ENCODE peak calls at places on chromosomes 12 and 14, in six cellular contexts. I is CD8-positive, alpha-beta T cell; W is iPS-NIHi11; U is A549; X is esophagus squamous epithelium; S is M059J. G is an unnamed sample.
A peak's percentile ranks its signal among the peaks of the same experiment; 100 is the strongest.

GRCh38 chr14:23066368-23066767 is 9.0 kb upstream of the CDH24 start:
- DNase-seq in U (no peak), I (no peak), S (no peak), W (no peak), X (no peak), G (peak; percentile 11)

GRCh38 chr12:55745361-55746146 is 2.6 kb downstream of the GDF11 start:
- DNase-seq in X (no peak), U (no peak), I (no peak), S (no peak), W (peak; percentile 68), G (no peak)

GRCh38 chr14:61280526-61281185 is 482 bp downstream of the TMEM30B start:
- DNase-seq in S (no peak), X (no peak), I (peak; percentile 63), U (peak; percentile 84), W (peak; percentile 58), G (peak; percentile 79)

GRCh38 chr12:88947486-88948043 is 367.3 kb upstream of the KITLG start:
- DNase-seq in I (no peak), W (no peak), X (no peak), S (no peak), U (no peak), G (no peak)

GRCh38 chr12:105257321-105257728 is 21.4 kb upstream of the APPL2 start:
- DNase-seq in I (no peak), U (peak; percentile 49), S (peak; percentile 95), W (no peak), X (no peak), G (no peak)

GRCh38 chr12:67649165-67650126 is 901 bp downstream of the DYRK2 start:
- DNase-seq in S (peak; percentile 35), X (no peak), U (no peak), I (no peak), W (peak; percentile 56), G (peak; percentile 65)

GRCh38 chr12:49244161-49244560 is 20.7 kb upstream of the TUBA1C start:
- DNase-seq in W (no peak), U (no peak), X (no peak), S (peak; percentile 74), I (no peak), G (no peak)

GRCh38 chr12:130552483-130552996 is 163.6 kb downstream of the RIMBP2 start:
- DNase-seq in X (no peak), S (no peak), W (peak; percentile 45), I (no peak), U (no peak), G (no peak)

GRCh38 chr12:99745895-99746294 is 98.3 kb downstream of the GARIN6 start:
- DNase-seq in S (no peak), I (no peak), U (no peak), X (no peak), W (no peak), G (no peak)

GRCh38 chr14:103727313-103728000 is 11.8 kb downstream of the ZFYVE21 start:
- DNase-seq in X (no peak), I (no peak), W (no peak), S (no peak), U (no peak), G (no peak)

GRCh38 chr14:75559045-75559444 is 19.4 kb upstream of the FLVCR2 start:
- DNase-seq in S (no peak), U (no peak), W (no peak), X (no peak), I (no peak), G (no peak)

GRCh38 chr14:95784137-95784536 is 70.2 kb upstream of the TCL1A start:
- DNase-seq in X (no peak), U (no peak), S (peak; percentile 8), W (peak; percentile 73), I (no peak), G (no peak)

GRCh38 chr12:23674064-23674463 is 275.4 kb downstream of the SOX5 start:
- DNase-seq in X (no peak), W (no peak), I (no peak), S (no peak), U (no peak), G (no peak)

GRCh38 chr12:14920475-14921126 is 17.7 kb downstream of the ERP27 start:
- DNase-seq in W (no peak), X (no peak), I (no peak), S (no peak), U (no peak), G (no peak)

GRCh38 chr14:61034416-61035100 is 53.5 kb downstream of the SLC38A6 start:
- DNase-seq in S (no peak), U (no peak), I (no peak), X (no peak), W (no peak), G (no peak)

GRCh38 chr12:54641554-54641953 is 6.6 kb downstream of the DCD start:
- DNase-seq in U (no peak), W (no peak), S (no peak), X (no peak), I (no peak), G (no peak)

GRCh38 chr14:56715938-56716337 is 94.3 kb downstream of the OTX2 start:
- DNase-seq in W (no peak), S (no peak), I (no peak), X (no peak), U (no peak), G (no peak)

GRCh38 chr14:96176275-96176674 is 28.4 kb upstream of the BDKRB2 start:
- DNase-seq in U (no peak), S (peak; percentile 58), W (no peak), I (no peak), X (no peak), G (no peak)

GRCh38 chr12:27999521-27999920 is 27.0 kb upstream of the PTHLH start:
- DNase-seq in S (peak; percentile 72), X (no peak), I (no peak), U (no peak), W (no peak), G (no peak)

GRCh38 chr14:24269368-24269767 is 2.0 kb downstream of the RABGGTA start:
- DNase-seq in S (no peak), W (no peak), I (no peak), X (no peak), U (no peak), G (no peak)

GRCh38 chr12:1050059-1050707 is 59.2 kb downstream of the ERC1 start:
- DNase-seq in S (peak; percentile 17), X (no peak), I (no peak), W (no peak), U (no peak), G (no peak)

GRCh38 chr12:56161677-56162351 is 3.7 kb downstream of the MYL6 start:
- DNase-seq in U (no peak), S (no peak), W (no peak), X (no peak), I (no peak), G (no peak)

GRCh38 chr12:113468365-113469223 is 3.1 kb downstream of the LHX5 start:
- DNase-seq in W (no peak), U (no peak), I (no peak), X (no peak), S (no peak), G (no peak)

GRCh38 chr12:13178568-13179158 is 17.9 kb upstream of the EMP1 start:
- DNase-seq in I (no peak), X (no peak), W (no peak), S (no peak), U (no peak), G (no peak)

GRCh38 chr14:100612879-100613455 is 25.8 kb upstream of the BEGAIN start:
- DNase-seq in X (no peak), S (no peak), I (no peak), W (no peak), U (no peak), G (no peak)

GRCh38 chr14:76782885-76783566 is 21.8 kb downstream of the VASH1 start:
- DNase-seq in I (no peak), S (no peak), X (no peak), W (no peak), U (no peak), G (peak; percentile 43)

GRCh38 chr14:21723431-21724045 is 49.9 kb upstream of the OR4E1 start:
- DNase-seq in S (no peak), U (peak; percentile 41), W (peak; percentile 81), I (no peak), X (no peak), G (peak; percentile 67)

GRCh38 chr12:98893601-98894411 is 248.7 kb downstream of the APAF1 start:
- DNase-seq in S (no peak), X (no peak), U (no peak), W (no peak), I (no peak), G (no peak)

GRCh38 chr14:34837801-34838322 is 37.3 kb downstream of the BAZ1A start:
- DNase-seq in I (no peak), W (no peak), U (peak; percentile 48), X (no peak), S (no peak), G (no peak)

GRCh38 chr12:62075860-62076259 is 184.3 kb upstream of the USP15 start:
- DNase-seq in I (no peak), S (no peak), X (no peak), U (no peak), W (no peak), G (no peak)

GRCh38 chr14:94575730-94576585 is 5.3 kb upstream of the SERPINA5 start:
- DNase-seq in S (peak; percentile 53), W (no peak), U (no peak), I (no peak), X (no peak), G (no peak)